ENCODE peak calls at places on chromosomes 5 and 9, in seven cellular contexts. Z, D, G, V, L, Y and T are unnamed samples.
A peak's percentile ranks its signal among the peaks of the same experiment; 100 is the strongest.

GRCh38 chr9:96061293-96061987 is 185.9 kb downstream of the ERCC6L2 start:
- DNase-seq in Z (peak; percentile 50), G (peak; percentile 49), V (peak; percentile 10), Y (no peak), L (peak; percentile 64), D (peak; percentile 35), T (no peak)

GRCh38 chr5:95959964-95960801 is 1.5 kb downstream of the ELL2 start:
- DNase-seq in V (no peak), D (no peak), L (peak; percentile 45), G (peak; percentile 59), Z (peak; percentile 11), Y (peak; percentile 28), T (no peak)

GRCh38 chr5:127183332-127183731 is 107.3 kb upstream of the MEGF10 start:
- DNase-seq in G (no peak), D (no peak), V (no peak), Z (no peak), L (no peak), Y (no peak), T (no peak)

GRCh38 chr5:136188859-136189258 is 4.1 kb downstream of the SMIM32 start:
- DNase-seq in Z (no peak), V (no peak), G (no peak), Y (no peak), L (no peak), D (no peak), T (no peak)

GRCh38 chr5:66967826-66968262 is 228.8 kb downstream of the CD180 start:
- DNase-seq in D (no peak), L (no peak), G (peak; percentile 48), V (no peak), Z (no peak), Y (no peak), T (no peak)

GRCh38 chr5:1860949-1861348 is 21.8 kb downstream of the IRX4 start:
- DNase-seq in Z (no peak), G (no peak), D (no peak), V (no peak), L (no peak), Y (no peak), T (no peak)

GRCh38 chr5:142884029-142884428 is 113.9 kb downstream of the ARHGAP26 start:
- DNase-seq in L (no peak), Z (no peak), D (no peak), V (no peak), G (no peak), Y (no peak), T (no peak)

GRCh38 chr9:2180171-2180570 is 165.0 kb downstream of the SMARCA2 start:
- DNase-seq in Z (peak; percentile 13), D (no peak), V (no peak), L (no peak), Y (no peak), G (peak; percentile 19), T (no peak)

GRCh38 chr9:87512321-87512720 is 14.7 kb downstream of the DAPK1 start:
- DNase-seq in V (no peak), L (no peak), D (no peak), Z (no peak), G (no peak), Y (no peak), T (no peak)

GRCh38 chr5:133118741-133119140 is 66.9 kb downstream of the HSPA4 start:
- DNase-seq in Z (no peak), G (no peak), D (no peak), V (no peak), Y (no peak), L (no peak), T (no peak)

GRCh38 chr5:126707080-126707479 is 69.9 kb upstream of the LMNB1 start:
- DNase-seq in V (no peak), L (no peak), D (no peak), Z (no peak), G (peak; percentile 18), Y (no peak), T (no peak)

GRCh38 chr9:125749951-125750655 is 2.9 kb downstream of the PBX3 start:
- DNase-seq in G (peak; percentile 27), V (no peak), L (peak; percentile 19), D (no peak), Y (no peak), Z (no peak), T (no peak)

GRCh38 chr9:124390812-124391658 is 24.2 kb downstream of the PSMB7 start:
- DNase-seq in D (peak; percentile 49), V (no peak), Y (no peak), L (no peak), G (peak; percentile 59), Z (peak; percentile 39), T (no peak)

GRCh38 chr5:19547640-19548039 is 440.4 kb downstream of the CDH18 start:
- DNase-seq in D (peak; percentile 34), Y (no peak), Z (no peak), V (no peak), G (peak; percentile 9), L (no peak), T (no peak)

GRCh38 chr9:113454914-113455761 is 8.4 kb upstream of the RGS3 start:
- DNase-seq in D (peak; percentile 39), V (peak; percentile 16), G (peak; percentile 91), Y (peak; percentile 14), Z (peak; percentile 37), L (no peak), T (peak; percentile 21)

GRCh38 chr5:52672459-52672858 is 115.3 kb upstream of the ITGA1 start:
- DNase-seq in D (no peak), Y (no peak), G (no peak), V (no peak), Z (no peak), L (no peak), T (no peak)

DNA sequence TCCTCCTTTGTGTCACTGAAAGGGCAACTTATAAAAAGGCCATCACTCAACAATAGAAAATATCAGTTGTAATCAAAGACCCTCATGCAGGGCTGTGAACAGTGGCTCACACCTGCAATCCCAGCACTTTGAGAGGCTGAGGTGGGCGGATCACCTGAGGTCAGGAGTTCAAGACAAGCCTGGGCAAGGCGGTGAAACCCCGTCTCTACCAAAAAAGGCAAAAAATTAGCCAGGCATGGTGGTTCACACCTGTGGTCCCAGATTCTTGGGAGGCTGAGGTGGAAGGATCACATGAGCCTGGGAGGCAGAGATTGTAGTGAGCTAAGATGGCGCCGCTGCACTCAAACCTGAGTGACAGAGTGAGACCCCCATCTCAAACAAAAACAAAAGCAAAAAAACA is 24.7 kb downstream of the GLDC start:
- DNase-seq in G (no peak), Z (no peak), Y (no peak), D (no peak), V (no peak), L (no peak), T (no peak)
- TF ChIP-seq EZH2phosphoT487 in G (no peak), Z (no peak), Y (no peak), D (no peak), V (no peak), L (no peak), T (no peak)

DNA sequence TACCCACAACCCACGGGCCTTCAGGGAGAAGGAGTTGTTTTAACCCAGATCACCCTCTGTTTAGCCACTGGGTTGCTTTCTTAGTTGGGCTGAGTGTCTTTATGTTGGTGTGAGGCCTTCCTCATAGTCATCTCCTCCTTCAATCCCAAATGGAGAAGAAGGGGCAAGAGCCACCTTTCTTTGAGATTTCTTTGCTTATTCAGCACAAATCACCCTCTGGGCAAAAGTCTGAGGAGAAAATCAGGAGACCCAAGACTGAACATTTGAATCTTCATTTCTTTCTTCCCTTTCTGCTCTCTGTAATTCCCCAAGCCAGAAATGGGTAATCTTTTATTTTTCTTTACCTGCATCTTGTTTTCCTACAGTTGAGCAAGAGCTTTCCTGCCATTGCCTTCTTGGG is 329.0 kb downstream of the TLE4 start:
- DNase-seq in Y (no peak), D (no peak), L (no peak), G (no peak), Z (no peak), V (no peak), T (no peak)
- TF ChIP-seq EZH2phosphoT487 in Y (no peak), D (no peak), L (no peak), G (no peak), Z (no peak), V (no peak), T (no peak)

GRCh38 chr5:102649731-102650130 is 105.4 kb upstream of the PAM start:
- DNase-seq in Z (no peak), D (peak; percentile 29), L (no peak), G (peak; percentile 16), Y (no peak), V (no peak), T (no peak)

GRCh38 chr5:102651466-102651865 is 103.6 kb upstream of the PAM start:
- DNase-seq in G (peak; percentile 25), Z (no peak), D (peak; percentile 83), V (no peak), Y (no peak), L (no peak), T (no peak)

GRCh38 chr5:102654559-102655354 is 100.3 kb upstream of the PAM start:
- DNase-seq in Z (no peak), Y (no peak), G (peak; percentile 58), L (peak; percentile 14), D (no peak), V (no peak), T (no peak)
- TF ChIP-seq EZH2phosphoT487 in Z (no peak), Y (no peak), G (no peak), L (no peak), D (no peak), V (no peak), T (no peak)

GRCh38 chr5:173496883-173497255 is 119.6 kb downstream of the BOD1 start:
- DNase-seq in D (no peak), G (no peak), Z (no peak), Y (no peak), L (no peak), V (no peak), T (no peak)
- TF ChIP-seq EZH2phosphoT487 in D (no peak), G (no peak), Z (no peak), Y (no peak), L (no peak), V (no peak), T (no peak)

DNA sequence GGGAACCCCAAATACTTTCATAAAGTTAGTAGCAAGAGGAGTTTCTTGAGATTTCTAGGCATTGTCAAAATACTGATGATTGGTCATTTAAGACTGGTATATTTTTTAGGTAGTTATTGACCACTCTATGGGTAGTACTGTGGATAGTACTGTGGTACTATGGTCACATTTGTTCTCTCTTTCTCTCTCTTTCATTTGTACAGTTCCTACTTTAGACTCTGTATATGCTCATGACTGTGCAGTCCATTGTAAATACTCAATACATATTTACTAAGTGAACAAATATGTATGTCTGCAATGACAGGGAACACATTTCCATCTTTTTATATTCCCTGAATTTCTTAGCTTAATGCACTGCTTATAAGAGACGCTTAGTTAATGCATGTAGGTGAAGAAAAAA is 215.6 kb downstream of the KCTD16 start:
- DNase-seq in D (no peak), Y (no peak), G (no peak), L (no peak), V (no peak), Z (no peak), T (no peak)
- TF ChIP-seq EZH2phosphoT487 in D (no peak), Y (no peak), G (no peak), L (no peak), V (no peak), Z (no peak), T (no peak)